ENCODE peak calls at places on chromosomes 3 and 15, in five cellular contexts. C is left ventricle myocardium inferior; I is Panc1; E is thoracic aorta; M is CD4-positive, CD25-positive, alpha-beta regulatory T cell. X is an unnamed sample. For H3K4me1, the result is how much of the 10 kb centered on the place peaks cover.

GRCh38 chr3:60954049-60954448 is 297.2 kb downstream of the FHIT start:
- DNase-seq in E (no peak), I (no peak), M (no peak), C (no peak), X (no peak)

GRCh38 chr3:7445331-7445730 is 584.4 kb downstream of the GRM7 start:
- DNase-seq in C (no peak), E (no peak), M (no peak), I (no peak), X (no peak)

GRCh38 chr15:100295939-100296338 is 45.8 kb downstream of the ADAMTS17 start:
- DNase-seq in I (no peak), C (no peak), M (no peak), E (no peak), X (no peak)

GRCh38 chr3:88137836-88138235 is 11.9 kb upstream of the C3orf38 start:
- DNase-seq in I (no peak), C (no peak), M (no peak), E (no peak), X (no peak)

GRCh38 chr15:76185716-76186115 is 125.6 kb downstream of the ETFA start:
- DNase-seq in I (peak), C (no peak), M (peak), E (no peak), X (no peak)

GRCh38 chr3:13245579-13245978 is 172.3 kb upstream of the IQSEC1 start:
- DNase-seq in C (no peak), I (no peak), M (no peak), E (no peak), X (no peak)

GRCh38 chr3:16514799-16515353 is 1.4 kb upstream of the RFTN1 start:
- DNase-seq in C (no peak), M (no peak), E (no peak), I (no peak), X (no peak)

GRCh38 chr3:86655096-86655495 is 335.9 kb downstream of the VGLL3 start:
- DNase-seq in E (no peak), C (no peak), I (no peak), M (no peak), X (no peak)

GRCh38 chr3:115785782-115786181 is 162.5 kb downstream of the GAP43 start:
- DNase-seq in M (no peak), C (no peak), E (no peak), I (no peak), X (no peak)

GRCh38 chr15:64828985-64829384 is 3.5 kb upstream of the PIF1 start:
- DNase-seq in I (no peak), M (no peak), E (no peak), C (no peak), X (no peak)

GRCh38 chr15:65824031-65824743 is 32.1 kb upstream of the DENND4A start:
- DNase-seq in E (no peak), I (no peak), C (no peak), M (no peak), X (no peak)

GRCh38 chr3:153078826-153079225 is 83.2 kb upstream of the RAP2B start:
- DNase-seq in I (no peak), E (no peak), C (no peak), M (no peak), X (no peak)

GRCh38 chr15:44157679-44158078 is 37.4 kb downstream of the FRMD5 start:
- DNase-seq in E (no peak), M (no peak), C (no peak), I (peak), X (no peak)

GRCh38 chr3:9944271-9944670 is 7.9 kb downstream of the PRRT3 start:
- DNase-seq in C (no peak), E (no peak), M (no peak), I (no peak), X (no peak)

GRCh38 chr3:195859846-195860411 is 48.2 kb upstream of the MUC4 start:
- DNase-seq in C (no peak), E (no peak), M (no peak), I (no peak), X (no peak)

GRCh38 chr15:83567318-83567717 is 86.6 kb upstream of the ADAMTSL3 start:
- DNase-seq in E (no peak), C (no peak), I (no peak), M (no peak), X (no peak)

GRCh38 chr3:194396897-194397756 is 1.9 kb downstream of the GP5 start:
- DNase-seq in E (no peak), M (peak), C (no peak), I (no peak), X (no peak)

GRCh38 chr3:94524102-94524922 is 461.5 kb downstream of the NSUN3 start:
- DNase-seq in I (no peak), M (no peak), E (no peak), C (no peak), X (no peak)

GRCh38 chr3:23915537-23916108 is 1.2 kb downstream of the NKIRAS1 start:
- DNase-seq in E (no peak), M (no peak), I (no peak), C (no peak), X (no peak)

GRCh38 chr3:27568393-27568792 is 84.2 kb upstream of the SLC4A7 start:
- DNase-seq in C (peak), E (peak), I (no peak), M (no peak), X (peak)

GRCh38 chr3:49028673-49029562 is at the start of gene IMPDH2:
- DNase-seq in C (peak), E (peak), M (peak), I (peak), X (peak)

GRCh38 chr3:49025793-49026520 is 3.2 kb downstream of the IMPDH2 start:
- DNase-seq in E (no peak), C (no peak), M (no peak), I (no peak), X (no peak)

GRCh38 chr3:49026536-49026935 is 2.7 kb downstream of the IMPDH2 start:
- DNase-seq in M (no peak), I (no peak), E (no peak), C (no peak), X (no peak)

GRCh38 chr3:49028298-49028672 is 913 bp downstream of the IMPDH2 start:
- DNase-seq in E (no peak), I (no peak), M (no peak), C (no peak), X (no peak)

GRCh38 chr3:49027634-49028033 is 1.6 kb downstream of the IMPDH2 start:
- DNase-seq in M (no peak), E (no peak), I (no peak), C (no peak), X (no peak)
- H3K4me1 ChIP-seq in M (under half), E (under half), I (under half), C (half or more), X (under half)

DNA sequence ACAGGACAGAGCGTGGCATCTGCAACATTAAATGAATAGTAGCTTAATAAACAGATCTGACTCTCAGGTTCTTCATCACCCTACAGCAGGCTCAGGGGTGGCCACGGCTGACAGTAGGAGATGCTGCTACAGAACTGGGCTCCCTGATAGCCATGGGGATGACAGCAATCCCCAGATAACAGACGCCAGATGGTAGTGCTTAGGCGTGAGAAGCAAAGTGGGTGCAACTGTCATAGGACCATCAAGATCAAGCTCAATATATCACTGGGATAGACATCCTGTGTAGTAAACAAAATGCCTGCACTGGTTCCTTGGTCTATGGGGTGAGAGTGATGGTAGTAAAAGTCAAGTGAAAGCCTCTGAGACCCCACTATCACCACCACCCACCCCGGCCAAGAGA is 2.7 kb upstream of the TPRA1 start:
- DNase-seq in C (no peak), M (no peak), I (no peak), E (no peak), X (no peak)
- H3K4me1 ChIP-seq in C (under half), M (under half), I (under half), E (under half), X (under half)

DNA sequence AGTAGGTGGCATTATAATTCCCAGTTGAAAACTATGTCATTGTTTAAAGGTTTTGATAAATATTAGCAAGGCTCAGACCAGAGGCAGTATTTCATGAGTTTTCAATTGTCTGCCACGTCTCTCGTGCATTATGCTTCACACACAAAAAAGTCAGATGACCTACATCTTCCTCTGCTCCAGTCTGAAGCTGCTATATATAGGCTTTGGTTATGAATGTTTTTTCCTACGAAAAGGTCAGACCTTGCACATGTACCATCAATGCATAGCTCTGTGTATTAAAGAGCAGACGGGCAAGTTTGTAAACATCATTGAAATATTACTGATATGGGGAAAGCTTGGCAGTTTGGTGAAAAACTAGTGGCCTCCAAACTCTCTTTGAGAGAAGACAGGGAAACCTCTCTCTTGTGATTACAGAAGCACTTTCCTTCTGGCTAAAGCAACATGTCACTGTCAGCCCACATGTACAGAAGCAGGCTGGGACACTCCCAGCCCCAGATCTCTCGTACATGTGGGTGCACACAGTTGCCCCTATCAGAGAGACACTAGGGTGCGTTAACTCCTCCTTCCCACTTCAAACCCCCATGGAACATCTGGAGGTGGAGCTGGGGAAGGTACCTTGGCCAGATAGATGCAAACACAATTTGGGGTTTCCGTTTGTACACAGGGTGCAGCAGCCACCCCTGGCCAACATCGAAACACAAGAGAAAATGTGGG is 184.0 kb upstream of the BCL6 start:
- DNase-seq in C (no peak), M (no peak), E (no peak), I (no peak), X (no peak)
- H3K4me1 ChIP-seq in C (under half), M (under half), E (under half), I (under half), X (under half)

GRCh38 chr15:79192462-79193036 is 90.0 kb upstream of the ANKRD34C start:
- DNase-seq in C (no peak), I (no peak), E (no peak), M (no peak), X (no peak)
- H3K4me1 ChIP-seq in C (under half), I (under half), E (under half), M (under half), X (under half)

GRCh38 chr3:56788506-56788905 is 13.2 kb downstream of the ARHGEF3 start:
- DNase-seq in C (no peak), I (no peak), M (no peak), E (no peak), X (no peak)
- H3K4me1 ChIP-seq in C (half or more), I (under half), M (half or more), E (under half), X (under half)

DNA sequence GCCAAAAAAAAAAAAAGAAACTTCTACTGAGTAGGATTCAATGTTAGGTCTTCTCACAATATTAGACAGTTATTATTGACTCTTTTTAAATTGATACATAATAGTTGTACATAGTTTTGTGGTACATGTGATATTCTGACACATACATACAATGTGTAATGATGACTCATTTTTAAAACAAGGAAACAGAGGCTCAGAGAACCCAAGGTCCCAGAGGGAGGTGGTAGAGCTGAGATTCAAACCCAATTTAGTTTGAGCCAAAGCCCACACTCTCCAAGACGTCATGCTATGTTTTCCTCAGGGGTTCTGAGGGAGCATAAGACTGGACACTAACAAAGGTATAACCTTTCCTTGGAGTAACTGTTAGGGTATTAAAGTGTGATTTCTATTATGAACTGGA is 40.6 kb downstream of the MYO5C start:
- DNase-seq in I (no peak), E (no peak), C (no peak), M (no peak), X (no peak)
- H3K4me1 ChIP-seq in I (under half), E (under half), C (under half), M (under half), X (under half)